ENCODE peak calls at places on chromosome 15, in seven cellular contexts. One of them, this sample, is unnamed.

GRCh38 chr15:83378921-83379561 is 68.1 kb upstream of the SH3GL3 start:
- DNase-seq in GM20000: no peak
- DNase-seq in NCI-H748 treated with DMSO at 0.1 percent for 48 hours: no peak
- DNase-seq in GM10248: no peak
- DNase-seq in hepatic stellate cell: no peak
- DNase-seq in cerebellar cortex: no peak
- DNase-seq in AG04450: no peak
- DNase-seq in this sample: no peak

GRCh38 chr15:96336045-96336642 is 5.6 kb downstream of the NR2F2 start:
- DNase-seq in AG04450: no peak
- DNase-seq in cerebellar cortex: peak; percentile 43
- DNase-seq in NCI-H748 treated with DMSO at 0.1 percent for 48 hours: no peak
- DNase-seq in GM10248: no peak
- DNase-seq in GM20000: no peak
- DNase-seq in hepatic stellate cell: peak; percentile 9
- DNase-seq in this sample: no peak

GRCh38 chr15:40343512-40343911 is 2.8 kb upstream of the CCDC9B start:
- DNase-seq in NCI-H748 treated with DMSO at 0.1 percent for 48 hours: no peak
- DNase-seq in cerebellar cortex: no peak
- DNase-seq in GM10248: no peak
- DNase-seq in hepatic stellate cell: peak; percentile 87
- DNase-seq in AG04450: peak; percentile 80
- DNase-seq in GM20000: no peak
- DNase-seq in this sample: no peak

GRCh38 chr15:91857772-91858171 is 4.3 kb downstream of the SLCO3A1 start:
- DNase-seq in hepatic stellate cell: no peak
- DNase-seq in cerebellar cortex: no peak
- DNase-seq in NCI-H748 treated with DMSO at 0.1 percent for 48 hours: peak; percentile 24
- DNase-seq in GM10248: peak; percentile 28
- DNase-seq in GM20000: peak; percentile 62
- DNase-seq in AG04450: no peak
- DNase-seq in this sample: peak; percentile 80

GRCh38 chr15:31283046-31283445 is 43.6 kb upstream of the KLF13 start:
- DNase-seq in AG04450: no peak
- DNase-seq in GM20000: no peak
- DNase-seq in GM10248: no peak
- DNase-seq in cerebellar cortex: no peak
- DNase-seq in hepatic stellate cell: no peak
- DNase-seq in NCI-H748 treated with DMSO at 0.1 percent for 48 hours: no peak
- DNase-seq in this sample: no peak

GRCh38 chr15:29776859-29777258 is 45.4 kb downstream of the TJP1 start:
- DNase-seq in cerebellar cortex: no peak
- DNase-seq in AG04450: no peak
- DNase-seq in hepatic stellate cell: no peak
- DNase-seq in GM10248: no peak
- DNase-seq in GM20000: no peak
- DNase-seq in NCI-H748 treated with DMSO at 0.1 percent for 48 hours: no peak
- DNase-seq in this sample: no peak

GRCh38 chr15:45276851-45277250 is 24.8 kb downstream of the SLC28A2 start:
- DNase-seq in GM10248: peak; percentile 41
- DNase-seq in hepatic stellate cell: no peak
- DNase-seq in GM20000: no peak
- DNase-seq in cerebellar cortex: peak; percentile 74
- DNase-seq in AG04450: no peak
- DNase-seq in NCI-H748 treated with DMSO at 0.1 percent for 48 hours: peak; percentile 29
- DNase-seq in this sample: peak; percentile 63

GRCh38 chr15:43748376-43748775 is 2.1 kb downstream of the PDIA3 start:
- DNase-seq in GM10248: no peak
- DNase-seq in AG04450: no peak
- DNase-seq in cerebellar cortex: no peak
- DNase-seq in NCI-H748 treated with DMSO at 0.1 percent for 48 hours: no peak
- DNase-seq in hepatic stellate cell: peak; percentile 31
- DNase-seq in GM20000: no peak
- DNase-seq in this sample: peak; percentile 62

GRCh38 chr15:96330064-96330449 is 443 bp upstream of the NR2F2 start:
- DNase-seq in AG04450: no peak
- DNase-seq in hepatic stellate cell: peak; percentile 80
- DNase-seq in GM20000: no peak
- DNase-seq in GM10248: no peak
- DNase-seq in NCI-H748 treated with DMSO at 0.1 percent for 48 hours: no peak
- DNase-seq in cerebellar cortex: peak; percentile 70
- DNase-seq in this sample: no peak

GRCh38 chr15:56272474-56272873 is 28.8 kb upstream of the RFX7 start:
- DNase-seq in GM20000: no peak
- DNase-seq in GM10248: no peak
- DNase-seq in hepatic stellate cell: no peak
- DNase-seq in AG04450: no peak
- DNase-seq in cerebellar cortex: no peak
- DNase-seq in NCI-H748 treated with DMSO at 0.1 percent for 48 hours: no peak
- DNase-seq in this sample: no peak

GRCh38 chr15:67059127-67059553 is 6.3 kb upstream of the SMAD3 start:
- DNase-seq in GM10248: no peak
- DNase-seq in hepatic stellate cell: no peak
- DNase-seq in GM20000: no peak
- DNase-seq in AG04450: no peak
- DNase-seq in NCI-H748 treated with DMSO at 0.1 percent for 48 hours: no peak
- DNase-seq in cerebellar cortex: no peak
- DNase-seq in this sample: no peak

GRCh38 chr15:42102646-42103235 is 8.4 kb upstream of the PLA2G4D start:
- DNase-seq in NCI-H748 treated with DMSO at 0.1 percent for 48 hours: no peak
- DNase-seq in GM20000: no peak
- DNase-seq in AG04450: peak; percentile 4
- DNase-seq in hepatic stellate cell: no peak
- DNase-seq in cerebellar cortex: no peak
- DNase-seq in GM10248: no peak
- DNase-seq in this sample: no peak

This sample was measured in Karpas-422.